ENCODE peak calls at places on chromosomes 7 and 10, in six cellular contexts. Q, K, D, H, P and V are unnamed samples.

GRCh38 chr7:135748770-135749169 is at the start of gene FAM180A:
- DNase-seq in Q (peak), H (peak), P (peak), K (no peak), D (no peak), V (peak)

GRCh38 chr7:151711906-151712771 is 164.8 kb downstream of the PRKAG2 start:
- DNase-seq in P (peak), H (no peak), D (no peak), Q (no peak), K (no peak), V (no peak)

GRCh38 chr7:47600199-47601118 is 18.5 kb upstream of the TNS3 start:
- DNase-seq in D (no peak), H (no peak), K (no peak), P (no peak), Q (peak), V (no peak)

GRCh38 chr7:71348751-71349415 is 216.9 kb downstream of the GALNT17 start:
- DNase-seq in K (no peak), D (no peak), Q (peak), H (no peak), P (no peak), V (no peak)

GRCh38 chr7:5574770-5575269 is 151.2 kb upstream of the TNRC18 start:
- DNase-seq in H (peak), Q (no peak), P (no peak), D (peak), K (no peak), V (peak)

GRCh38 chr10:14024349-14025202 is 306.1 kb downstream of the FRMD4A start:
- DNase-seq in Q (no peak), H (no peak), K (no peak), P (no peak), D (no peak), V (peak)

GRCh38 chr10:132434405-132435005 is 37.5 kb downstream of the PWWP2B start:
- DNase-seq in K (no peak), P (peak), Q (peak), D (peak), H (peak), V (no peak)

GRCh38 chr10:42970451-42971250 is 106.2 kb upstream of the RET start:
- DNase-seq in Q (no peak), D (peak), P (no peak), H (no peak), K (peak), V (no peak)

GRCh38 chr7:94949532-94949931 is 42.1 kb downstream of the PPP1R9A start:
- DNase-seq in D (no peak), K (no peak), Q (no peak), P (no peak), H (no peak), V (no peak)

GRCh38 chr7:133724694-133725093 is 402.4 kb upstream of the LRGUK start:
- DNase-seq in Q (no peak), P (no peak), H (no peak), D (no peak), K (no peak), V (no peak)

GRCh38 chr7:124196519-124196918 is 163.7 kb upstream of the TMEM229A start:
- DNase-seq in K (no peak), Q (no peak), H (no peak), D (no peak), P (no peak), V (no peak)

GRCh38 chr10:89471110-89471814 is 56.9 kb downstream of the IFIT5 start:
- DNase-seq in H (no peak), P (no peak), K (no peak), D (no peak), Q (no peak), V (no peak)

GRCh38 chr7:31735991-31736982 is 49.3 kb downstream of the PPP1R17 start:
- DNase-seq in D (peak), H (peak), Q (peak), K (peak), P (peak), V (peak)

GRCh38 chr7:158424531-158424930 is 163.1 kb downstream of the PTPRN2 start:
- DNase-seq in Q (peak), K (no peak), H (no peak), D (no peak), P (no peak), V (no peak)

GRCh38 chr10:128480601-128481000 is 354.4 kb upstream of the MKI67 start:
- DNase-seq in K (no peak), Q (no peak), P (no peak), D (no peak), H (no peak), V (no peak)

GRCh38 chr7:24926623-24927539 is 53.1 kb downstream of the OSBPL3 start:
- DNase-seq in H (no peak), K (no peak), D (no peak), Q (no peak), P (no peak), V (no peak)

GRCh38 chr10:46287846-46288480 is 1.2 kb downstream of the ANTXRL start:
- DNase-seq in H (no peak), K (no peak), Q (no peak), D (no peak), P (no peak), V (no peak)

GRCh38 chr7:117157121-117157870 is 165.6 kb downstream of the WNT2 start:
- DNase-seq in K (peak), P (peak), Q (peak), D (peak), H (peak), V (peak)

GRCh38 chr7:16430133-16430532 is 8.8 kb upstream of the CRPPA start:
- DNase-seq in P (no peak), H (no peak), Q (no peak), D (no peak), K (no peak), V (no peak)

GRCh38 chr10:650691-651615 is 38.5 kb downstream of the DIP2C start:
- DNase-seq in H (no peak), Q (no peak), K (no peak), P (no peak), D (no peak), V (no peak)

GRCh38 chr10:1115262-1115955 is 59.2 kb downstream of the WDR37 start:
- DNase-seq in K (no peak), D (no peak), Q (no peak), H (no peak), P (no peak), V (no peak)

GRCh38 chr7:71145906-71146901 is 14.3 kb downstream of the GALNT17 start:
- DNase-seq in P (no peak), D (no peak), H (no peak), K (no peak), Q (no peak), V (peak)

GRCh38 chr10:56116684-56117083 is 244.4 kb downstream of the ZWINT start:
- DNase-seq in P (no peak), Q (no peak), K (no peak), H (no peak), D (peak), V (no peak)

GRCh38 chr7:74002474-74003017 is 25.4 kb upstream of the ELN start:
- DNase-seq in D (no peak), K (no peak), H (peak), Q (peak), P (peak), V (no peak)

GRCh38 chr10:96556003-96556402 is 30.8 kb downstream of the TM9SF3 start:
- DNase-seq in K (no peak), D (peak), P (no peak), H (no peak), Q (no peak), V (no peak)

GRCh38 chr10:79328737-79329504 is 18.3 kb upstream of the PPIF start:
- DNase-seq in D (no peak), K (no peak), P (no peak), H (no peak), Q (no peak), V (no peak)

GRCh38 chr10:88039496-88040200 is 176.2 kb downstream of the PTEN start:
- DNase-seq in D (no peak), H (no peak), K (no peak), P (no peak), Q (no peak), V (no peak)

GRCh38 chr10:78879621-78880020 is 189.1 kb upstream of the ZMIZ1 start:
- DNase-seq in K (no peak), H (no peak), D (no peak), Q (no peak), P (no peak), V (no peak)

GRCh38 chr10:97635577-97635976 is 2.3 kb upstream of the MORN4 start:
- DNase-seq in H (no peak), D (no peak), Q (no peak), P (no peak), K (no peak), V (no peak)

GRCh38 chr10:97629289-97629688 is 4.0 kb downstream of the MORN4 start:
- DNase-seq in P (no peak), K (no peak), D (no peak), H (no peak), Q (no peak), V (no peak)

GRCh38 chr10:97633921-97634320 is 621 bp upstream of the MORN4 start:
- DNase-seq in D (no peak), H (no peak), P (no peak), K (no peak), Q (peak), V (peak)

GRCh38 chr10:97631098-97631497 is 2.2 kb downstream of the MORN4 start:
- DNase-seq in K (no peak), Q (no peak), D (no peak), P (no peak), H (no peak), V (no peak)

GRCh38 chr10:97632949-97633884 is at the start of gene MORN4:
- DNase-seq in P (peak), K (peak), D (peak), Q (peak), H (peak), V (peak)
- H3K27ac ChIP-seq in P (peak), K (peak), D (peak), Q (peak), H (peak), V (no peak)

GRCh38 chr10:95530021-95530420 is 31.1 kb downstream of the SORBS1 start:
- DNase-seq in Q (no peak), K (no peak), P (no peak), D (no peak), H (no peak), V (no peak)

GRCh38 chr10:95525033-95525418 is 36.1 kb downstream of the SORBS1 start:
- DNase-seq in Q (no peak), H (no peak), P (no peak), K (no peak), D (no peak), V (no peak)

GRCh38 chr10:95526066-95526465 is 35.1 kb downstream of the SORBS1 start:
- DNase-seq in D (no peak), K (no peak), H (no peak), P (no peak), Q (no peak), V (no peak)

GRCh38 chr10:95519132-95519487 is 42.1 kb downstream of the SORBS1 start:
- DNase-seq in K (no peak), Q (peak), D (no peak), P (peak), H (peak), V (no peak)

GRCh38 chr10:95524358-95525032 is 36.7 kb downstream of the SORBS1 start:
- DNase-seq in Q (no peak), K (no peak), H (no peak), P (no peak), D (no peak), V (no peak)
- H3K27ac ChIP-seq in Q (no peak), K (peak), H (no peak), P (peak), D (no peak), V (no peak)

GRCh38 chr10:104308439-104308903 is 29.8 kb downstream of the ITPRIP start:
- DNase-seq in K (no peak), D (no peak), Q (no peak), H (no peak), P (no peak), V (no peak)

GRCh38 chr10:104307576-104308438 is 30.5 kb downstream of the ITPRIP start:
- DNase-seq in Q (no peak), D (no peak), K (no peak), P (no peak), H (no peak), V (no peak)

GRCh38 chr10:104306897-104307296 is 31.4 kb downstream of the ITPRIP start:
- DNase-seq in H (no peak), K (no peak), Q (no peak), D (peak), P (no peak), V (no peak)

GRCh38 chr10:104311184-104311720 is 27.0 kb downstream of the ITPRIP start:
- DNase-seq in K (no peak), Q (no peak), H (no peak), P (no peak), D (no peak), V (no peak)

DNA sequence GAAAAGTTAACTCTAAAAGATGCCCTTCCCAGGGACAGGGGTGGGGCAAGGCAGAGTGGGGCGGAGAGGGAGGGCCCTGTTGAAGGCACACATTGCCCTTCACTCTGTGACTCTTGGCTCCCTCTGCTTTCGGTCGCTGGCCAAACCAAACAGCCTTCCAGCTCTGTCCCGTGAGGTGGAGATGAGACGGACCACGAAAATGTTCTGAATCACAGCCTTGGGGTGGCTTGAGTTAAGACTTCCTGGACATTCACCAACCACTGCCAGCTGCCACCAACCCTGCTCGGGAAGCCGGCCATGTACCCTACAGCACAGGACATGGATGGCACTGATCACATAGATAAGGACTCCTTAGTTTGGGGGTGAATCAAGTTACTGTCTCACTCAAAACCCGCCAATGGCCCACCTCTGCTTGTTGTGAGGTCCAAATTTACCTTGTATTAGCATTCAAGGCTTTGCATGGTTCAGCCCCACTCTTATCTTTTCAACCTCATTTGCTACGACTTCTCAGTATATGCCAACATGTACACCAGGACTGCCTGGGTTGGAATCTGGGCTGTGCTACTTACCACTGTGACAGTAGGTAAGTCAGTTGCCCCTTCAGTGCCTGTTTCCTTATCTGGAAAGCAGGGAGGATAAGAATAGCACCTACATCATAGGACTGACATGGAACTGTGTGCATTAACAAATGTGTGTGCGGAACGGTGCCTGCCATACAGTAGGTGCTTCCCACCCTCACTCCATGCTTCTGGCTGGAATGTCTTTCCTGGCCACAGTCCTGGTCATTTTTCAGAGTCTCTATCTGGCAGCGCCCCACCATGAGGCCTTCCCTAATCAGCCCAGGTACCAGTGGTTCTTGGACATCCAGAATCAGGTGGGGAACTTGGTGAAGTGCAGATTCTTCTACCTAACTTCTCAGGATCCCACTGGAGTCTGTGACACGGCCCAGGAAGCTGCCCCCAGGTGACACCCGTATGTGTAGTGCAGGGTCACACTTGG is 28.0 kb downstream of the ITPRIP start:
- DNase-seq in H (peak), K (peak), D (no peak), Q (peak), P (peak), V (peak)
- H3K27ac ChIP-seq in H (peak), K (peak), D (no peak), Q (no peak), P (peak), V (peak)

GRCh38 chr7:120165231-120165630 is 107.7 kb upstream of the KCND2 start:
- DNase-seq in Q (no peak), H (no peak), D (no peak), P (no peak), K (no peak), V (no peak)
- H3K27ac ChIP-seq in Q (no peak), H (no peak), D (no peak), P (no peak), K (no peak), V (no peak)

GRCh38 chr10:5073659-5074058 is 20.6 kb upstream of the AKR1C3 start:
- DNase-seq in K (no peak), D (no peak), H (no peak), Q (no peak), P (no peak), V (no peak)

GRCh38 chr10:5068274-5069017 is 25.8 kb upstream of the AKR1C3 start:
- DNase-seq in H (no peak), K (no peak), P (no peak), D (no peak), Q (no peak), V (no peak)

GRCh38 chr10:5070648-5071410 is 23.4 kb upstream of the AKR1C3 start:
- DNase-seq in Q (peak), P (no peak), K (no peak), H (no peak), D (no peak), V (no peak)

GRCh38 chr10:5076615-5077014 is 17.6 kb upstream of the AKR1C3 start:
- DNase-seq in H (no peak), Q (no peak), D (no peak), P (no peak), K (no peak), V (no peak)

DNA sequence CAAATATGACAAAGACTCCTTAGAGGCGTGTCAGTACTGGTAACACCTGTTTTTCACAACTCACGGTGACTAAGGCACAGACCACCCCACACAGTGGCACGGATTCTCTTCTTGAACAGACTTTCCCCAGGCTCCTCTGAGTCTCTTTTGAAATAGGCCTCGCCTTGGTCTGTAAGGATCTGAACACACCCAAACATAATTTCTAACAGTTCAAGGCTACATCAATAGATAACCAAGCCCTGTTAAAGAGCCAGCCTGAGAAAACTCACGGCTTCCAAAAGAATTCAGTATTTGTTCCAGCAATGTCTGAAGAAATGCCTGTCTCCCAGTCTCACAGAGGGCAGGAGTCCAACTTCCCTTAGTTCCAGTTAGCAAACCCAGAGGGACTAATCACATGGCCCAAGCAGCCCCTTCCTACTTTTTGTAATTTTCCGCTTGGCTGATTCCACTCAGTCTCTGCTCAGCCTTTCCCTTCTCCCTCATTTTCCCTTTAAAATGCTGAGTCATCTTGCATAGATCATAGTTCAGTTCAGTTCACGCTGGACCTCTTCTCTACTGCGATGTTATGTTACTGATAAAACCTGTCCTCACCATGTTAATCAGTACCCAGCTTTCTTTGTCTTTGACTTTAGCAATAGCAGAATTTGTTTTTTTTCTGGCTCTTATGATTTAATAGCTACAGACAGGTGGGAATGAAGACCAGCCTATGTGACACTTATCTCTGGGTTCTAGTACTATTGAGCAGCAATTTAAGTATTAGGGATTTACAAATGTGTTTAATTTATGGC is 22.6 kb upstream of the AKR1C3 start:
- DNase-seq in Q (peak), D (no peak), K (peak), H (no peak), P (peak), V (peak)
- H3K27ac ChIP-seq in Q (peak), D (no peak), K (peak), H (peak), P (peak), V (peak)

GRCh38 chr7:22563621-22564241 is 63.7 kb upstream of the STEAP1B start:
- DNase-seq in P (no peak), H (no peak), K (peak), Q (no peak), D (no peak), V (no peak)
- H3K27ac ChIP-seq in P (peak), H (peak), K (peak), Q (peak), D (peak), V (no peak)

DNA sequence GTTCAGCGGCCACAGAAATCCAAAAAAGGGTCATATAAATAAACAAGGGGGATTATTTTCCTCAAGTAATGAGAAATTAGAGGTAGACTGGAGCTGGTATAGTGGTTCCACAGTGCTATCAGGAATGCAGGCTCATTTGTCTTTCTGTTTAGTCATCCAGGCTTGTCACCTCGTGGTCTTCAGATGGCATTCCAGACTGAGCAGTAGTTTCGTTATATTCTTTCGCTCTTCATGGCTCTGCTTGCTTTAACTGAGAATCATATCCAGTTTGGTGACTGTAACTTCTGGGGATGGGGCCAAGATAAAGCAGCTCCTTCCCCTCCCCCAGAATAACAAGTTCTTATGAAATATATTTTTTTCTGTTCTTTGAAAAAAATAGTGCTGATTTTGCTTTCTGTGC is 9.5 kb downstream of the ANKIB1 start:
- DNase-seq in D (no peak), P (no peak), K (no peak), Q (no peak), H (no peak), V (no peak)
- H3K27ac ChIP-seq in D (no peak), P (no peak), K (no peak), Q (no peak), H (no peak), V (no peak)

DNA sequence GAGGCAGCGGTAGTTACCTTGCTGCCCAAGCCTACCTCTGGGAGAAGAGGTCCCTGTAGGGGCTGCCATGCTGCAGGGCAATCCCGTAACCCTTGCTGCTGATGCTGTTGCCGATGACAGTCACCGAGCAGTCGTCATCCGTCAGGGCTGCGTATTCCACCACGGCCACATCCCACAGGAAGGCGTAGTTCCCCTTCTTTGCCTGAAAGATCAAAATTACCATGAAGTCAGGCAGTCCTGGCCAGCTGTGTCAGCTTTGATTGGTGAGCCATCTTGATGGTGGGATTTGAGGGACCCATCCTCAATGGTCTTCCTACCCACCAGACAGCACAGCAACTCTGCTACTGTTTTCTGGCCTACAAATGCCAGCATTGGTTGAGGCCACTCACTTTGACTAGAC is 746.8 kb downstream of the GRID1 start:
- DNase-seq in H (no peak), P (no peak), Q (no peak), K (peak), D (no peak), V (no peak)
- H3K27ac ChIP-seq in H (no peak), P (no peak), Q (no peak), K (no peak), D (no peak), V (no peak)